ENCODE peak calls at places on chromosomes 11 and 22, in ten cellular contexts. I is A549, E is pancreas, V is colonic mucosa, R is GM23338, O is mucosa of descending colon, Q is IMR-90, Y is BE2C, F is psoas muscle, G is vagina. W is an unnamed sample.

GRCh38 chr11:12640926-12641849 is 33.0 kb upstream of the TEAD1 start:
- DNase-seq in I (no peak), E (no peak), V (peak; percentile 22), R (no peak), O (no peak), Q (no peak), Y (no peak), F (no peak), G (no peak), W (no peak)

GRCh38 chr11:26073646-26074045 is 258.3 kb upstream of the ANO3 start:
- DNase-seq in I (no peak), E (no peak), V (no peak), R (no peak), O (no peak), Q (no peak), Y (no peak), F (no peak), G (no peak), W (no peak)

GRCh38 chr11:6895010-6895409 is 2.7 kb upstream of the OR2D2 start:
- DNase-seq in I (no peak), E (no peak), V (no peak), R (no peak), O (no peak), Q (no peak), Y (no peak), F (no peak), G (no peak), W (no peak)

GRCh38 chr11:85694385-85694980 is 8.5 kb upstream of the CCDC89 start:
- DNase-seq in I (peak; percentile 71), E (no peak), V (no peak), R (peak; percentile 55), O (no peak), Q (peak; percentile 71), Y (no peak), F (no peak), G (no peak), W (no peak)

GRCh38 chr22:38841211-38841610 is 2.6 kb downstream of the NPTXR start:
- DNase-seq in I (no peak), E (peak; percentile 72), V (no peak), R (no peak), O (no peak), Q (no peak), Y (no peak), F (no peak), G (no peak), W (no peak)

GRCh38 chr11:10631761-10632160 is 61.8 kb downstream of the IRAG1 start:
- DNase-seq in I (no peak), E (no peak), V (no peak), R (no peak), O (no peak), Q (no peak), Y (no peak), F (no peak), G (no peak), W (no peak)

GRCh38 chr11:125591659-125592304 is 870 bp upstream of the STT3A start:
- DNase-seq in I (no peak), E (peak; percentile 46), V (peak; percentile 47), R (peak; percentile 54), O (peak; percentile 66), Q (peak; percentile 13), Y (peak; percentile 34), F (peak; percentile 25), G (peak; percentile 88), W (peak; percentile 34)

GRCh38 chr11:10302294-10302743 is 2.6 kb upstream of the ADM start:
- DNase-seq in I (no peak), E (peak; percentile 65), V (no peak), R (no peak), O (no peak), Q (no peak), Y (no peak), F (no peak), G (no peak), W (peak; percentile 78)

GRCh38 chr11:106086850-106087249 is 9.4 kb downstream of the AASDHPPT start:
- DNase-seq in I (no peak), E (no peak), V (no peak), R (no peak), O (no peak), Q (no peak), Y (no peak), F (no peak), G (no peak), W (no peak)

GRCh38 chr11:106088896-106089295 is 11.4 kb downstream of the AASDHPPT start:
- DNase-seq in I (no peak), E (no peak), V (no peak), R (no peak), O (no peak), Q (peak; percentile 75), Y (no peak), F (no peak), G (no peak), W (no peak)

GRCh38 chr11:106091480-106092123 is 14.1 kb downstream of the AASDHPPT start:
- DNase-seq in I (no peak), E (no peak), V (no peak), R (no peak), O (no peak), Q (peak; percentile 88), Y (no peak), F (no peak), G (no peak), W (no peak)

GRCh38 chr11:106086135-106086534 is 8.7 kb downstream of the AASDHPPT start:
- DNase-seq in I (no peak), E (no peak), V (no peak), R (no peak), O (no peak), Q (no peak), Y (no peak), F (no peak), G (no peak), W (no peak)

GRCh38 chr11:106087815-106088435 is 10.5 kb downstream of the AASDHPPT start:
- DNase-seq in I (peak; percentile 51), E (peak; percentile 59), V (peak; percentile 28), R (peak; percentile 63), O (peak; percentile 30), Q (peak; percentile 65), Y (peak; percentile 40), F (peak; percentile 19), G (no peak), W (no peak)
- H3K4me3 ChIP-seq in I (no peak overlapping the region), E (no peak overlapping the region), V (no peak overlapping the region), R (no peak overlapping the region), O (no peak overlapping the region), Q (no peak overlapping the region), Y (no peak overlapping the region), F (no peak overlapping the region), G (no peak overlapping the region), W (no peak overlapping the region)

GRCh38 chr11:70112017-70112434 is 33.9 kb downstream of the ANO1 start:
- DNase-seq in I (no peak), E (no peak), V (no peak), R (no peak), O (no peak), Q (no peak), Y (no peak), F (no peak), G (no peak), W (no peak)
- H3K4me1 ChIP-seq in I (peaks cover 4% of the 10 kb centered on the region), E (no peaks in the 10 kb centered on the region), V (no peaks in the 10 kb centered on the region), R (peaks cover 10% of the 10 kb centered on the region), O (no peaks in the 10 kb centered on the region), Q (peaks cover 18% of the 10 kb centered on the region), Y (peaks cover 7% of the 10 kb centered on the region), F (peaks cover 11% of the 10 kb centered on the region), G (no peaks in the 10 kb centered on the region), W (no peaks in the 10 kb centered on the region)

GRCh38 chr11:68872216-68873003 is 30.7 kb upstream of the CPT1A start:
- DNase-seq in I (no peak), E (no peak), V (no peak), R (no peak), O (no peak), Q (peak; percentile 78), Y (no peak), F (no peak), G (no peak), W (no peak)

GRCh38 chr11:68867067-68867466 is 25.4 kb upstream of the CPT1A start:
- DNase-seq in I (no peak), E (no peak), V (no peak), R (no peak), O (no peak), Q (no peak), Y (peak; percentile 52), F (no peak), G (no peak), W (no peak)

GRCh38 chr11:68865241-68865640 is 23.5 kb upstream of the CPT1A start:
- DNase-seq in I (no peak), E (no peak), V (no peak), R (no peak), O (no peak), Q (no peak), Y (no peak), F (no peak), G (no peak), W (no peak)

GRCh38 chr11:68868221-68868620 is 26.5 kb upstream of the CPT1A start:
- DNase-seq in I (no peak), E (no peak), V (no peak), R (no peak), O (no peak), Q (no peak), Y (no peak), F (no peak), G (no peak), W (no peak)

GRCh38 chr11:68870470-68870869 is 28.8 kb upstream of the CPT1A start:
- DNase-seq in I (no peak), E (no peak), V (no peak), R (peak; percentile 35), O (no peak), Q (no peak), Y (no peak), F (no peak), G (no peak), W (no peak)
- TF ChIP-seq CTCF in I (no peak), E (no peak), V (no peak), R (no peak), O (no peak), Q (no peak), Y (no peak), F (no peak), G (no peak), W (no peak)

GRCh38 chr11:130448039-130448415 is 418 bp upstream of the ADAMTS15 start:
- DNase-seq in I (no peak), E (no peak), V (no peak), R (no peak), O (no peak), Q (no peak), Y (no peak), F (no peak), G (no peak), W (no peak)
- H3K4me3 ChIP-seq in I (peak overlapping the region; percentile 56), E (peak overlapping the region; percentile 31), V (peak overlapping the region; percentile 42), R (peak overlapping the region; percentile 79), O (no peak overlapping the region), Q (peak overlapping the region; percentile 81), Y (peak overlapping the region; percentile 57), F (peak overlapping the region; percentile 70), G (peak overlapping the region; percentile 54), W (no peak overlapping the region)